ENCODE peak calls at places on chromosomes 12 and 14, in nine cellular contexts. V, P, B, O, U, N, F, X and Z are unnamed samples.

GRCh38 chr14:101186544-101186943 is 283.0 kb upstream of the RTL1 start:
- DNase-seq in X (no peak), N (no peak), V (no peak), P (no peak), B (no peak), U (no peak), F (no peak), O (no peak), Z (no peak)

GRCh38 chr12:75812341-75813018 is 219.1 kb downstream of the PHLDA1 start:
- DNase-seq in X (peak), P (no peak), V (peak), O (no peak), U (peak), N (no peak), F (no peak), B (no peak), Z (peak)

GRCh38 chr14:33210304-33210703 is 271.6 kb downstream of the NPAS3 start:
- DNase-seq in X (peak), V (peak), O (no peak), N (no peak), U (no peak), P (no peak), B (no peak), F (no peak), Z (peak)

GRCh38 chr14:35393826-35394225 is 10.7 kb downstream of the NFKBIA start:
- DNase-seq in F (no peak), N (no peak), P (no peak), B (no peak), O (no peak), X (no peak), U (no peak), V (no peak), Z (no peak)

GRCh38 chr14:94571950-94572349 is 9.3 kb upstream of the SERPINA5 start:
- DNase-seq in B (no peak), V (peak), U (no peak), N (peak), O (no peak), P (no peak), F (no peak), X (peak), Z (no peak)

GRCh38 chr12:108881953-108882352 is 2.1 kb downstream of the DAO start:
- DNase-seq in V (no peak), F (no peak), P (no peak), N (no peak), B (no peak), U (no peak), X (no peak), O (no peak), Z (no peak)

GRCh38 chr12:27333311-27334009 is 824 bp downstream of the BMAL2 start:
- DNase-seq in F (peak), X (no peak), U (peak), P (peak), N (no peak), V (no peak), B (peak), O (peak), Z (peak)

GRCh38 chr14:57066887-57067513 is 201.7 kb downstream of the EXOC5 start:
- DNase-seq in F (no peak), X (peak), O (no peak), B (peak), V (peak), N (peak), U (peak), P (no peak), Z (peak)

GRCh38 chr12:5083955-5084849 is 40.5 kb downstream of the KCNA5 start:
- DNase-seq in F (no peak), N (peak), B (no peak), O (no peak), V (peak), X (peak), U (peak), P (no peak), Z (peak)

GRCh38 chr14:64209428-64210165 is 84.6 kb downstream of the ESR2 start:
- DNase-seq in X (peak), V (peak), B (peak), N (no peak), U (no peak), P (no peak), O (peak), F (peak), Z (no peak)

GRCh38 chr12:63816031-63816430 is 28.5 kb upstream of the SRGAP1 start:
- DNase-seq in P (no peak), F (no peak), V (no peak), B (no peak), X (no peak), O (no peak), U (no peak), N (no peak), Z (no peak)

GRCh38 chr12:113396200-113396599 is 7.5 kb downstream of the SDS start:
- DNase-seq in V (no peak), F (no peak), U (no peak), B (no peak), X (no peak), P (no peak), O (no peak), N (no peak), Z (no peak)

GRCh38 chr12:80216890-80217559 is 117.7 kb downstream of the OTOGL start:
- DNase-seq in N (no peak), O (no peak), U (no peak), F (no peak), X (no peak), P (no peak), B (no peak), V (peak), Z (peak)

GRCh38 chr12:121955258-121956040 is 37.1 kb downstream of the CFAP251 start:
- DNase-seq in B (no peak), O (no peak), U (no peak), N (no peak), P (no peak), F (no peak), V (peak), X (peak), Z (peak)

GRCh38 chr14:62711351-62712023 is 333.8 kb downstream of the KCNH5 start:
- DNase-seq in V (no peak), U (no peak), P (no peak), O (no peak), N (no peak), F (no peak), B (no peak), X (no peak), Z (peak)

GRCh38 chr14:45247427-45247826 is 5.6 kb downstream of the MIS18BP1 start:
- DNase-seq in B (no peak), P (no peak), V (no peak), X (no peak), F (no peak), U (no peak), O (no peak), N (peak), Z (no peak)

GRCh38 chr12:24839268-24839791 is 109.6 kb downstream of the BCAT1 start:
- DNase-seq in N (no peak), O (no peak), B (no peak), F (no peak), P (no peak), U (no peak), V (no peak), X (no peak), Z (no peak)

GRCh38 chr12:94205738-94206310 is 57.4 kb downstream of the PLXNC1 start:
- DNase-seq in F (no peak), X (no peak), N (no peak), P (no peak), O (no peak), B (no peak), U (no peak), V (no peak), Z (no peak)

GRCh38 chr12:94872671-94873367 is 130.7 kb downstream of the NDUFA12 start:
- DNase-seq in O (no peak), B (peak), F (no peak), V (no peak), N (no peak), P (no peak), U (no peak), X (no peak), Z (peak)

GRCh38 chr12:51726931-51727330 is 121.6 kb downstream of the FIGNL2 start:
- DNase-seq in X (no peak), B (no peak), P (no peak), V (no peak), O (no peak), N (no peak), F (no peak), U (no peak), Z (no peak)

GRCh38 chr12:48189331-48190125 is 6.1 kb downstream of the CCDC184 start:
- DNase-seq in N (peak), P (peak), U (peak), B (peak), X (peak), V (peak), F (no peak), O (no peak), Z (peak)

GRCh38 chr14:54105898-54106297 is 149.3 kb upstream of the BMP4 start:
- DNase-seq in N (no peak), X (no peak), O (no peak), F (peak), P (no peak), U (no peak), V (no peak), B (no peak), Z (no peak)

GRCh38 chr14:98189521-98189920 is 1082.5 kb downstream of the BCL11B start:
- DNase-seq in F (no peak), P (peak), U (no peak), B (no peak), O (no peak), V (no peak), N (no peak), X (no peak), Z (no peak)

GRCh38 chr14:64232095-64232830 is 61.9 kb downstream of the ESR2 start:
- DNase-seq in B (no peak), V (peak), X (peak), O (no peak), N (no peak), F (no peak), U (peak), P (no peak), Z (no peak)

GRCh38 chr12:10615532-10615931 is 2.1 kb upstream of the MAGOHB start:
- DNase-seq in P (no peak), V (no peak), N (no peak), O (no peak), U (no peak), X (no peak), F (no peak), B (no peak), Z (peak)
- TF ChIP-seq CTCF in P (no peak), V (no peak), N (no peak), O (no peak), U (peak), X (no peak), F (no peak), B (no peak), Z (no peak)

DNA sequence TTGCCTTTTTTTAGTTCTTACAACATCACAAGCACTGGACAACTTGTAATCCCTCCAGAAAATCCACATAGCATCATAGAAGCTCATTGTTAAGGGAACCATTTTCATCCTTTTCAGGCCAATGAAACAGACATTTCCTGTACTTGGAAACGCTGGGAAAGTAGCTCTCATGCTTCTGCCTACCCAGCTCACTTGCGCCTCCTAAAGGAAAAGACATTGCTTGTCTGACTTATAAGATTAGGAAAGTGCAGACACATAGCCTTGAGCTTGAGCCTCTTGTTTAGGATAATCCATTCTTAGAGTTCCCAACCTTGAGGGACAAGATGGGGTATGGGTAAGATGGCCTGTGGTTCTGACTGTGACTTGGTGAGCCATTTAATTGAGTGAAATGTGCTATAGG is 589.5 kb downstream of the NOVA1 start:
- DNase-seq in V (no peak), N (no peak), P (no peak), F (no peak), O (no peak), U (no peak), X (no peak), B (no peak), Z (peak)
- TF ChIP-seq CTCF in V (peak), N (no peak), P (no peak), F (no peak), O (no peak), U (peak), X (no peak), B (no peak), Z (peak)

GRCh38 chr12:68367903-68368302 is 35.7 kb upstream of the MDM1 start:
- DNase-seq in V (peak), X (no peak), B (no peak), P (no peak), O (no peak), N (no peak), F (no peak), U (no peak), Z (peak)

GRCh38 chr12:68367136-68367535 is 35.0 kb upstream of the MDM1 start:
- DNase-seq in U (no peak), N (no peak), X (no peak), B (no peak), F (no peak), O (no peak), P (no peak), V (no peak), Z (no peak)

GRCh38 chr12:68368332-68368731 is 36.2 kb upstream of the MDM1 start:
- DNase-seq in X (no peak), B (no peak), V (peak), P (no peak), F (no peak), N (no peak), U (no peak), O (no peak), Z (no peak)

GRCh38 chr12:68361953-68362352 is 29.8 kb upstream of the MDM1 start:
- DNase-seq in O (no peak), B (no peak), F (no peak), N (no peak), P (no peak), V (no peak), U (no peak), X (no peak), Z (no peak)

GRCh38 chr12:68364893-68365725 is 32.9 kb upstream of the MDM1 start:
- DNase-seq in U (peak), V (peak), N (peak), P (peak), O (peak), F (peak), X (peak), B (peak), Z (peak)
- TF ChIP-seq CTCF in U (no peak), V (no peak), N (peak), P (no peak), O (no peak), F (no peak), X (no peak), B (peak), Z (no peak)

GRCh38 chr12:131137009-131137835 is 183.5 kb downstream of the ADGRD1 start:
- DNase-seq in B (no peak), O (no peak), X (no peak), V (no peak), P (no peak), F (no peak), N (no peak), U (no peak), Z (no peak)

GRCh38 chr12:131136539-131136872 is 182.8 kb downstream of the ADGRD1 start:
- DNase-seq in O (no peak), N (no peak), F (no peak), B (no peak), X (no peak), V (no peak), U (no peak), P (no peak), Z (no peak)

GRCh38 chr12:131138638-131139362 is 185.1 kb downstream of the ADGRD1 start:
- DNase-seq in V (no peak), U (no peak), N (no peak), O (no peak), P (no peak), B (no peak), F (no peak), X (no peak), Z (no peak)

GRCh38 chr12:131139363-131140068 is 185.8 kb downstream of the ADGRD1 start:
- DNase-seq in P (no peak), O (no peak), X (no peak), U (no peak), B (no peak), V (no peak), N (no peak), F (no peak), Z (no peak)

DNA sequence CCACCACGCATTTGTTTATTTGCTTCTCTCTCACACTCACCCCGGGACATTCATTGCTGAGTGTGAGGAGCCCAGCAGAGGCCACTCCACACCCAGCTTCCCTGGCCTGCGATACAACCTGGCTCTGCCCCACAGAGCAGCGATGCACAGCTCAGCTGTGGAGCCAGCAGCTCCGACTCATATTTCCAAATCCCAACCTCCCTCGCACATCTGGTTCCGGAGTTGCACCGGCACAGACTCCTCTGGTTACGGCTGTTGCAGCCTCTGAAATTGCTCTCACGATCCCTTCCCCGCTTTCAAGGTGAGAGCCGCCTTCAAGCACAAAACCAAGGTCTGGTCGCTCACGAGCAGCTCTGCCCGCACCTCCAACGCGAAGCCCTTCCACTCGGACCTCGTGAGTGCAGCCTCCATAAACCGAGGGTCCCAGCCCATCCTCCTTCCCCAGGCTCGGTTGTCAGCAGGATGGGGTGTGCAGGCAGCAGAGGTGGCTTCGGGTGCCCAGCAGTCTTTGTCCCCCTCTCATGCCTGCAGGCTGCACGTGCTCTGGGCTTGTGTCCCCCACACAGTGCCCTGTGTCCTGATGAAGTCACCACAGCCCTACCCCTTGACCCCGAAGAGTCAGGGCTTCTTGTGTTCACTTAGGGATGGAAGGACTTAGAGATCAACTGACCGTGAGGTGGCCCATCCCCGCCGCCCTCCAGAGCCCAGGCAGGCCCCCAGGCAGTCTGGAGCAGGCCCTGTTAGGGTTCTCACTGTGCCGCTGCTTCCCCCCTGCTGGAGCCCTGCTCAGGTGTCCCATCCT is 184.3 kb downstream of the ADGRD1 start:
- DNase-seq in F (no peak), V (peak), U (peak), X (no peak), O (no peak), P (no peak), N (no peak), B (no peak), Z (no peak)
- TF ChIP-seq CTCF in F (no peak), V (no peak), U (peak), X (no peak), O (no peak), P (no peak), N (peak), B (peak), Z (peak)

GRCh38 chr12:66548338-66549049 is 130.4 kb downstream of the GRIP1 start:
- DNase-seq in N (no peak), B (no peak), U (no peak), P (no peak), V (peak), F (no peak), O (no peak), X (no peak), Z (peak)
- TF ChIP-seq CTCF in N (no peak), B (no peak), U (no peak), P (no peak), V (no peak), F (no peak), O (no peak), X (no peak), Z (peak)

GRCh38 chr12:104680070-104680469 is 223.3 kb downstream of the CHST11 start:
- DNase-seq in P (peak), F (no peak), B (no peak), N (peak), U (peak), X (peak), V (no peak), O (no peak), Z (peak)
- TF ChIP-seq CTCF in P (no peak), F (no peak), B (peak), N (peak), U (peak), X (peak), V (peak), O (no peak), Z (peak)